ENCODE peak calls at places on chromosomes 5 and 9, in five cellular contexts. H, O, S, U and B are unnamed samples.

GRCh38 chr5:56195016-56195415 is 38.1 kb downstream of the ANKRD55 start:
- DNase-seq in O (no peak), S (no peak), U (no peak), H (no peak), B (no peak)

GRCh38 chr5:10663531-10664183 is 97.4 kb downstream of the DAP start:
- DNase-seq in U (no peak), S (peak; percentile 79), H (peak; percentile 56), O (no peak), B (no peak)

GRCh38 chr5:1000329-1000728 is 8.3 kb upstream of the NKD2 start:
- DNase-seq in U (peak; percentile 45), S (no peak), O (no peak), H (peak; percentile 73), B (no peak)

GRCh38 chr5:180431932-180432331 is 62.2 kb upstream of the CNOT6 start:
- DNase-seq in O (no peak), U (no peak), H (no peak), S (no peak), B (no peak)

GRCh38 chr5:81972496-81972791 is 621 bp downstream of the ATG10 start:
- DNase-seq in S (no peak), U (no peak), H (no peak), O (no peak), B (no peak)

GRCh38 chr5:149426931-149427330 is 47.8 kb upstream of the IL17B start:
- DNase-seq in S (no peak), H (no peak), O (no peak), U (no peak), B (no peak)

GRCh38 chr5:61916621-61917620 is 389.1 kb upstream of the KIF2A start:
- DNase-seq in S (peak; percentile 39), O (no peak), U (no peak), H (no peak), B (peak; percentile 92)

GRCh38 chr5:71907001-71907564 is 188.0 kb downstream of the CARTPT start:
- DNase-seq in O (peak; percentile 25), H (no peak), U (no peak), S (no peak), B (no peak)

GRCh38 chr5:103315455-103315854 is 56.9 kb downstream of the MACIR start:
- DNase-seq in U (no peak), H (no peak), O (no peak), S (no peak), B (no peak)

GRCh38 chr5:142145106-142145900 is 36.7 kb downstream of the NDFIP1 start:
- DNase-seq in H (no peak), O (peak; percentile 48), U (peak; percentile 80), S (peak; percentile 76), B (no peak)

GRCh38 chr9:100170556-100170955 is 71.5 kb downstream of the INVS start:
- DNase-seq in S (no peak), O (no peak), U (no peak), H (no peak), B (no peak)

GRCh38 chr9:3751125-3751758 is 225.4 kb upstream of the RFX3 start:
- DNase-seq in U (no peak), O (no peak), S (no peak), H (no peak), B (no peak)

GRCh38 chr5:170266570-170267379 is 30.8 kb downstream of the LCP2 start:
- DNase-seq in H (no peak), O (no peak), U (no peak), S (no peak), B (no peak)

GRCh38 chr9:17116400-17116837 is 18.4 kb upstream of the CNTLN start:
- DNase-seq in H (no peak), O (peak; percentile 18), S (no peak), U (no peak), B (no peak)

GRCh38 chr5:65076251-65076869 is 307.6 kb downstream of the CWC27 start:
- DNase-seq in H (peak; percentile 76), U (no peak), O (peak; percentile 8), S (peak; percentile 66), B (no peak)

GRCh38 chr5:150489358-150490295 is 18.3 kb upstream of the NDST1 start:
- DNase-seq in O (no peak), U (no peak), S (no peak), H (no peak), B (no peak)